ENCODE peak calls at places on chromosomes 11 and 22, in five cellular contexts. I is brain microvascular endothelial cell, H is fibroblast of lung, K is OCI-LY7, S is IMR-90. T is an unnamed sample.

GRCh38 chr11:28228196-28228595 is 120.0 kb downstream of the METTL15 start:
- DNase-seq in S (peak; percentile 68), I (no peak), H (peak; percentile 43), K (no peak), T (peak; percentile 72)

GRCh38 chr22:48407256-48407955 is 1420.3 kb downstream of the BRD1 start:
- DNase-seq in I (no peak), H (no peak), S (no peak), K (no peak), T (no peak)

GRCh38 chr11:10109836-10110235 is 184.2 kb downstream of the SBF2 start:
- DNase-seq in K (no peak), I (no peak), S (peak; percentile 83), H (peak; percentile 93), T (peak; percentile 84)

GRCh38 chr11:44505591-44506054 is 59.8 kb upstream of the CD82 start:
- DNase-seq in H (peak; percentile 28), K (no peak), I (peak; percentile 81), S (peak; percentile 61), T (peak; percentile 36)

GRCh38 chr11:116601734-116602636 is 170.8 kb downstream of the BUD13 start:
- DNase-seq in H (no peak), K (no peak), I (peak; percentile 20), S (peak; percentile 3), T (peak; percentile 80)

GRCh38 chr11:19168090-19168489 is 33.7 kb downstream of the CSRP3 start:
- DNase-seq in I (no peak), K (no peak), S (no peak), H (no peak), T (no peak)

GRCh38 chr11:57566035-57566504 is 1.4 kb downstream of the UBE2L6 start:
- DNase-seq in K (peak; percentile 54), I (peak; percentile 20), S (peak; percentile 63), H (peak; percentile 65), T (peak; percentile 60)

GRCh38 chr11:4433852-4434251 is 15.2 kb upstream of the OR52K2 start:
- DNase-seq in K (no peak), I (no peak), S (no peak), H (no peak), T (no peak)

GRCh38 chr11:9613830-9614762 is 40.6 kb downstream of the WEE1 start:
- DNase-seq in K (peak; percentile 96), S (peak; percentile 75), H (peak; percentile 73), I (peak; percentile 71), T (peak; percentile 83)

GRCh38 chr11:114162719-114163123 is 103.2 kb downstream of the ZBTB16 start:
- DNase-seq in S (peak; percentile 94), K (no peak), I (peak; percentile 96), H (peak; percentile 100), T (peak; percentile 100)

GRCh38 chr22:36359172-36359973 is 28.4 kb downstream of the MYH9 start:
- DNase-seq in H (no peak), S (no peak), I (no peak), K (peak; percentile 47), T (no peak)

GRCh38 chr11:8671242-8671641 is 11.2 kb downstream of the TRIM66 start:
- DNase-seq in H (peak; percentile 95), K (no peak), I (peak; percentile 95), S (peak; percentile 97), T (peak; percentile 95)

GRCh38 chr11:92240946-92241345 is 16.3 kb downstream of the FAT3 start:
- DNase-seq in S (no peak), K (no peak), I (no peak), H (no peak), T (no peak)

GRCh38 chr22:32622762-32623147 is 148.1 kb downstream of the FBXO7 start:
- DNase-seq in H (no peak), S (no peak), I (no peak), K (no peak), T (no peak)

GRCh38 chr11:64268687-64269379 is 15.6 kb downstream of the BAD start:
- DNase-seq in K (peak; percentile 70), S (peak; percentile 48), I (peak; percentile 35), H (peak; percentile 73), T (peak; percentile 75)

GRCh38 chr11:95193541-95193940 is 37.5 kb downstream of the SESN3 start:
- DNase-seq in K (no peak), I (no peak), H (no peak), S (no peak), T (no peak)

GRCh38 chr11:122367809-122368231 is 251.8 kb upstream of the BLID start:
- DNase-seq in H (peak; percentile 85), K (no peak), S (peak; percentile 82), I (peak; percentile 1), T (peak; percentile 85)

GRCh38 chr11:75815345-75815983 is 454 bp downstream of the UVRAG start:
- DNase-seq in I (peak; percentile 25), H (peak; percentile 24), S (peak; percentile 29), K (peak; percentile 44), T (no peak)

GRCh38 chr11:29844701-29845379 is 172.0 kb downstream of the KCNA4 start:
- DNase-seq in K (no peak), S (no peak), H (no peak), I (no peak), T (no peak)

GRCh38 chr11:67700141-67700540 is 25.7 kb upstream of the ALDH3B2 start:
- DNase-seq in S (no peak), K (no peak), I (no peak), H (no peak), T (no peak)

GRCh38 chr11:118398797-118399564 is 2.4 kb upstream of the ATP5MG start:
- DNase-seq in H (peak; percentile 6), S (peak; percentile 26), I (no peak), K (peak; percentile 54), T (peak; percentile 31)

GRCh38 chr22:38696606-38697005 is 4.1 kb downstream of the JOSD1 start:
- DNase-seq in I (peak; percentile 80), K (no peak), H (peak; percentile 83), S (peak; percentile 92), T (peak; percentile 94)

GRCh38 chr11:126732981-126733380 is 267.6 kb downstream of the KIRREL3 start:
- DNase-seq in S (no peak), I (no peak), K (no peak), H (no peak), T (no peak)

GRCh38 chr11:12434255-12434654 is 56.9 kb downstream of the PARVA start:
- DNase-seq in S (peak; percentile 56), I (peak; percentile 21), K (no peak), H (peak; percentile 43), T (no peak)

GRCh38 chr22:50674606-50675552 is 2.3 kb downstream of the SHANK3 start:
- DNase-seq in S (no peak), K (no peak), I (no peak), H (no peak), T (no peak)

GRCh38 chr11:74925281-74925680 is 23.6 kb downstream of the XRRA1 start:
- DNase-seq in H (no peak), S (peak; percentile 41), I (no peak), K (no peak), T (no peak)

GRCh38 chr22:16973591-16974297 is 34.3 kb downstream of the GAB4 start:
- DNase-seq in I (no peak), H (no peak), S (no peak), K (no peak), T (no peak)

GRCh38 chr22:16972311-16972710 is 35.7 kb downstream of the GAB4 start:
- DNase-seq in S (no peak), I (no peak), H (no peak), K (no peak), T (no peak)

GRCh38 chr11:17986711-17987220 is 26.1 kb downstream of the SERGEF start:
- DNase-seq in I (no peak), S (no peak), K (no peak), H (no peak), T (no peak)

GRCh38 chr11:61149624-61150615 is 11.3 kb downstream of the VPS37C start:
- DNase-seq in I (no peak), H (peak; percentile 65), K (no peak), S (peak; percentile 63), T (peak; percentile 38)

GRCh38 chr11:96050435-96051182 is 126.7 kb upstream of the MTMR2 start:
- DNase-seq in K (no peak), H (peak; percentile 83), S (peak; percentile 86), I (peak; percentile 83), T (peak; percentile 95)

GRCh38 chr11:12388171-12388570 is 10.8 kb downstream of the PARVA start:
- DNase-seq in I (no peak), H (no peak), K (no peak), S (no peak), T (no peak)

GRCh38 chr11:3626250-3626960 is 15.4 kb downstream of the ART5 start:
- DNase-seq in S (no peak), H (no peak), I (no peak), K (no peak), T (no peak)

GRCh38 chr11:42482822-42483221 is 829.0 kb upstream of the API5 start:
- DNase-seq in K (no peak), H (no peak), S (no peak), I (no peak), T (no peak)

GRCh38 chr11:75850787-75851186 is 35.8 kb downstream of the UVRAG start:
- DNase-seq in H (no peak), K (no peak), S (no peak), I (no peak), T (peak; percentile 18)

GRCh38 chr22:26321469-26321913 is 107.6 kb upstream of the ASPHD2 start:
- DNase-seq in I (peak; percentile 57), H (no peak), S (peak; percentile 45), K (no peak), T (peak; percentile 39)

GRCh38 chr11:116697011-116697410 is 75.8 kb downstream of the BUD13 start:
- DNase-seq in S (no peak), H (no peak), K (no peak), I (no peak), T (no peak)

GRCh38 chr11:107856981-107857517 is 1.5 kb downstream of the SLC35F2 start:
- DNase-seq in H (no peak), I (no peak), K (no peak), S (no peak), T (no peak)
- H3K4me3 ChIP-seq in H (no peak overlapping the region), I (peak overlapping the region; percentile 88), K (peak overlapping the region; percentile 85), S (no peak overlapping the region), T (no peak overlapping the region)

GRCh38 chr11:73344191-73344607 is 32.0 kb upstream of the RELT start:
- DNase-seq in H (no peak), I (no peak), S (no peak), K (no peak), T (no peak)
- H3K4me3 ChIP-seq in H (no peak overlapping the region), I (no peak overlapping the region), S (no peak overlapping the region), K (no peak overlapping the region), T (no peak overlapping the region)

GRCh38 chr11:86192858-86193257 is 51.7 kb upstream of the EED start:
- DNase-seq in H (no peak), I (no peak), S (no peak), K (peak; percentile 30), T (no peak)
- H3K4me3 ChIP-seq in H (no peak overlapping the region), I (no peak overlapping the region), S (no peak overlapping the region), K (peak overlapping the region; percentile 62), T (no peak overlapping the region)

GRCh38 chr22:40276877-40277823 is 69.2 kb upstream of the ADSL start:
- DNase-seq in K (no peak), S (peak; percentile 51), I (no peak), H (peak; percentile 65), T (peak; percentile 64)
- H3K4me3 ChIP-seq in K (no peak overlapping the region), S (peak overlapping the region; percentile 75), I (peak overlapping the region; percentile 44), H (peak overlapping the region; percentile 88), T (peak overlapping the region; percentile 54)

GRCh38 chr11:62706841-62707240 is 383 bp downstream of the BSCL2 start:
- DNase-seq in H (no peak), K (no peak), S (no peak), I (no peak), T (no peak)
- H3K4me3 ChIP-seq in H (peak overlapping the region; percentile 49), K (no peak overlapping the region), S (no peak overlapping the region), I (peak overlapping the region; percentile 55), T (no peak overlapping the region)

T was measured in cardiac fibroblast.